ENCODE peak calls at places on chromosomes 7 and 10, in four cellular contexts. One of them, this sample, is unnamed.

GRCh38 chr7:130224210-130224609 is 16.6 kb downstream of the SSMEM1 start:
- DNase-seq in Panc1: no peak
- DNase-seq in fibroblast of the aortic adventitia: no peak
- DNase-seq in AG09309: no peak
- DNase-seq in this sample: no peak

GRCh38 chr10:78960316-78960800 is 108.4 kb upstream of the ZMIZ1 start:
- DNase-seq in Panc1: no peak
- DNase-seq in fibroblast of the aortic adventitia: peak; percentile 95
- DNase-seq in AG09309: peak; percentile 66
- DNase-seq in this sample: peak; percentile 44

GRCh38 chr10:91653214-91653875 is 20.5 kb upstream of the PPP1R3C start:
- DNase-seq in Panc1: no peak
- DNase-seq in fibroblast of the aortic adventitia: peak; percentile 90
- DNase-seq in AG09309: no peak
- DNase-seq in this sample: no peak

GRCh38 chr10:74988055-74988773 is 123.2 kb upstream of the SAMD8 start:
- DNase-seq in Panc1: no peak
- DNase-seq in fibroblast of the aortic adventitia: peak; percentile 71
- DNase-seq in AG09309: no peak
- DNase-seq in this sample: no peak

GRCh38 chr10:129952771-129953489 is 11.1 kb downstream of the EBF3 start:
- DNase-seq in Panc1: no peak
- DNase-seq in fibroblast of the aortic adventitia: peak; percentile 89
- DNase-seq in AG09309: no peak
- DNase-seq in this sample: no peak

GRCh38 chr10:72243822-72244437 is 27.9 kb upstream of the ASCC1 start:
- DNase-seq in Panc1: no peak
- DNase-seq in fibroblast of the aortic adventitia: peak; percentile 99
- DNase-seq in AG09309: peak; percentile 87
- DNase-seq in this sample: peak; percentile 94

GRCh38 chr10:102421645-102422585 is 1.3 kb downstream of the FBXL15 start:
- DNase-seq in Panc1: no peak
- DNase-seq in fibroblast of the aortic adventitia: no peak
- DNase-seq in AG09309: no peak
- DNase-seq in this sample: no peak

GRCh38 chr7:105934577-105935185 is 28.4 kb upstream of the CDHR3 start:
- DNase-seq in Panc1: no peak
- DNase-seq in fibroblast of the aortic adventitia: peak; percentile 69
- DNase-seq in AG09309: peak; percentile 28
- DNase-seq in this sample: peak; percentile 47

GRCh38 chr10:42926831-42927230 is 144.2 kb downstream of the BMS1 start:
- DNase-seq in Panc1: no peak
- DNase-seq in fibroblast of the aortic adventitia: peak; percentile 48
- DNase-seq in AG09309: peak; percentile 8
- DNase-seq in this sample: no peak

GRCh38 chr10:84825330-84825729 is 496.9 kb downstream of the CCSER2 start:
- DNase-seq in Panc1: no peak
- DNase-seq in fibroblast of the aortic adventitia: no peak
- DNase-seq in AG09309: no peak
- DNase-seq in this sample: no peak

GRCh38 chr7:29282819-29283414 is 88.3 kb downstream of the CHN2 start:
- DNase-seq in Panc1: no peak
- DNase-seq in fibroblast of the aortic adventitia: no peak
- DNase-seq in AG09309: no peak
- DNase-seq in this sample: no peak

GRCh38 chr7:98133181-98133580 is 26.5 kb downstream of the LMTK2 start:
- DNase-seq in Panc1: no peak
- DNase-seq in fibroblast of the aortic adventitia: no peak
- DNase-seq in AG09309: no peak
- DNase-seq in this sample: no peak

GRCh38 chr10:93154531-93154930 is 80.8 kb downstream of the CYP26A1 start:
- DNase-seq in Panc1: no peak
- DNase-seq in fibroblast of the aortic adventitia: no peak
- DNase-seq in AG09309: no peak
- DNase-seq in this sample: no peak

GRCh38 chr10:29714096-29714874 is 79.5 kb upstream of the SVIL start:
- DNase-seq in Panc1: no peak
- DNase-seq in fibroblast of the aortic adventitia: peak; percentile 95
- DNase-seq in AG09309: peak; percentile 79
- DNase-seq in this sample: no peak

GRCh38 chr7:124072603-124073324 is 39.9 kb upstream of the TMEM229A start:
- DNase-seq in Panc1: no peak
- DNase-seq in fibroblast of the aortic adventitia: peak; percentile 78
- DNase-seq in AG09309: no peak
- DNase-seq in this sample: peak; percentile 4

GRCh38 chr7:84218681-84219080 is 24.1 kb upstream of the SEMA3A start:
- DNase-seq in Panc1: no peak
- DNase-seq in fibroblast of the aortic adventitia: peak; percentile 75
- DNase-seq in AG09309: no peak
- DNase-seq in this sample: no peak

GRCh38 chr10:99619851-99620712 is at the start of gene SLC25A28:
- DNase-seq in Panc1: peak; percentile 100
- DNase-seq in fibroblast of the aortic adventitia: peak; percentile 100
- DNase-seq in AG09309: peak; percentile 100
- DNase-seq in this sample: peak; percentile 100

GRCh38 chr7:131103997-131104396 is 223.7 kb upstream of the MKLN1 start:
- DNase-seq in Panc1: no peak
- DNase-seq in fibroblast of the aortic adventitia: peak; percentile 88
- DNase-seq in AG09309: peak; percentile 75
- DNase-seq in this sample: peak; percentile 73

GRCh38 chr7:46909601-46910051 is 672.3 kb downstream of the TNS3 start:
- DNase-seq in Panc1: no peak
- DNase-seq in fibroblast of the aortic adventitia: peak; percentile 82
- DNase-seq in AG09309: peak; percentile 84
- DNase-seq in this sample: peak; percentile 80

GRCh38 chr10:133336131-133337078 is at the start of gene CALY:
- DNase-seq in Panc1: no peak
- DNase-seq in fibroblast of the aortic adventitia: no peak
- DNase-seq in AG09309: no peak
- DNase-seq in this sample: no peak

GRCh38 chr7:150404785-150405583 is 25.9 kb downstream of the ZNF775 start:
- DNase-seq in Panc1: no peak
- DNase-seq in fibroblast of the aortic adventitia: peak; percentile 86
- DNase-seq in AG09309: peak; percentile 49
- DNase-seq in this sample: peak; percentile 75

GRCh38 chr7:134548877-134549276 is at the start of gene AKR1B15:
- DNase-seq in Panc1: no peak
- DNase-seq in fibroblast of the aortic adventitia: no peak
- DNase-seq in AG09309: peak; percentile 11
- DNase-seq in this sample: no peak

GRCh38 chr10:72107325-72108003 is 19.1 kb upstream of the SPOCK2 start:
- DNase-seq in Panc1: no peak
- DNase-seq in fibroblast of the aortic adventitia: no peak
- DNase-seq in AG09309: no peak
- DNase-seq in this sample: no peak

GRCh38 chr10:58106211-58107035 is 161.3 kb downstream of the IPMK start:
- DNase-seq in Panc1: no peak
- DNase-seq in fibroblast of the aortic adventitia: no peak
- DNase-seq in AG09309: no peak
- DNase-seq in this sample: no peak

GRCh38 chr10:102069066-102069465 is 3.9 kb downstream of the HPS6 start:
- DNase-seq in Panc1: no peak
- DNase-seq in fibroblast of the aortic adventitia: no peak
- DNase-seq in AG09309: no peak
- DNase-seq in this sample: no peak

GRCh38 chr10:3287566-3288445 is 115.2 kb upstream of the PITRM1 start:
- DNase-seq in Panc1: no peak
- DNase-seq in fibroblast of the aortic adventitia: no peak
- DNase-seq in AG09309: no peak
- DNase-seq in this sample: no peak
- TF ChIP-seq CTCF in Panc1: no peak
- TF ChIP-seq CTCF in fibroblast of the aortic adventitia: no peak
- TF ChIP-seq CTCF in AG09309: no peak
- TF ChIP-seq CTCF in this sample: no peak

GRCh38 chr10:125121003-125121402 is 39.4 kb downstream of the CTBP2 start:
- DNase-seq in Panc1: no peak
- DNase-seq in fibroblast of the aortic adventitia: no peak
- DNase-seq in AG09309: no peak
- DNase-seq in this sample: no peak

GRCh38 chr10:125122566-125122965 is 37.8 kb downstream of the CTBP2 start:
- DNase-seq in Panc1: no peak
- DNase-seq in fibroblast of the aortic adventitia: no peak
- DNase-seq in AG09309: no peak
- DNase-seq in this sample: no peak

GRCh38 chr10:125124114-125124486 is 36.3 kb downstream of the CTBP2 start:
- DNase-seq in Panc1: no peak
- DNase-seq in fibroblast of the aortic adventitia: peak; percentile 21
- DNase-seq in AG09309: no peak
- DNase-seq in this sample: no peak

GRCh38 chr10:125124907-125125306 is 35.5 kb downstream of the CTBP2 start:
- DNase-seq in Panc1: no peak
- DNase-seq in fibroblast of the aortic adventitia: peak; percentile 46
- DNase-seq in AG09309: no peak
- DNase-seq in this sample: no peak

DNA sequence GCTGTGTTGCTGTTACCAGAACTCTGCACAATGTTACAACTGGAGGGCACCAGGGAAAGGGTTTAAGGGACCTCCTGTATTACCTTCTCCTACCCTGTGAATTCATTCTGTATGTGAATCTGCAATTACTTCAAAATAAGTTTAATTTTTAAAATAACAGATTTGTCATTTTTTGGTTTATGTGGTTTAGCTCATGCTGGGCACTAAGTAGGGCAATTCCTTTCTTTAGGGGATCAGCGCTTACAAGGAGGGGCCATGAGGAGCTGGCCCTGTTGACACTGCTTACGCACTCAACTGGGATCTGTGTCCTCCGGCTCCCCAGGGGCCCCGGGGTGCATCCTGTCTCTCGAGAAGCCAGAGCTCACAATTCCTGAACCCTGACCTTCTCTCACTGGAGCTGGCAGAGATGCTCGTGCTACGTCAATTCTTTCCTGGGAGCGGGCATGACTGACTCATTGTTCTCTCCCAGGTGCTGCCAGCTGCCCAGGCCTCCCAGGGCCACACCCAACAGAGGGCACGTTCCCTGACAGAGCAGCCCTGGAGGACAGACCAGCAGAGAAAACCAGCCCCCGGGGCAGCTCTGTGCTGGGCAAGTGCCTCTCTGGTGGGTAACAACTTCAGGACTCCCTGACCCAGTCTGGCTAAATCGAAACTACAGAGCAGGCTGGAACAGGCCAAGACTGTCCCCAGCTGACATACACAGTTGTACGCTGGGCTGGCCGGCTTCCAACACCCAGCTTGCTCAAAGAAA is 36.8 kb downstream of the CTBP2 start:
- DNase-seq in Panc1: peak; percentile 60
- DNase-seq in fibroblast of the aortic adventitia: peak; percentile 78
- DNase-seq in AG09309: no peak
- DNase-seq in this sample: no peak
- TF ChIP-seq CTCF in Panc1: no peak
- TF ChIP-seq CTCF in fibroblast of the aortic adventitia: no peak
- TF ChIP-seq CTCF in AG09309: no peak
- TF ChIP-seq CTCF in this sample: no peak

GRCh38 chr7:107268593-107268992 is 99.8 kb downstream of the HBP1 start:
- DNase-seq in Panc1: no peak
- DNase-seq in fibroblast of the aortic adventitia: no peak
- DNase-seq in AG09309: no peak
- DNase-seq in this sample: no peak

GRCh38 chr7:107267138-107267537 is 98.3 kb downstream of the HBP1 start:
- DNase-seq in Panc1: no peak
- DNase-seq in fibroblast of the aortic adventitia: no peak
- DNase-seq in AG09309: no peak
- DNase-seq in this sample: no peak

GRCh38 chr7:107264723-107265122 is 95.9 kb downstream of the HBP1 start:
- DNase-seq in Panc1: no peak
- DNase-seq in fibroblast of the aortic adventitia: no peak
- DNase-seq in AG09309: no peak
- DNase-seq in this sample: no peak

GRCh38 chr7:107269815-107270214 is 101.0 kb downstream of the HBP1 start:
- DNase-seq in Panc1: no peak
- DNase-seq in fibroblast of the aortic adventitia: no peak
- DNase-seq in AG09309: no peak
- DNase-seq in this sample: no peak
- TF ChIP-seq CTCF in Panc1: no peak
- TF ChIP-seq CTCF in fibroblast of the aortic adventitia: no peak
- TF ChIP-seq CTCF in AG09309: no peak
- TF ChIP-seq CTCF in this sample: no peak

GRCh38 chr10:22453320-22453719 is 108.0 kb downstream of the SPAG6 start:
- DNase-seq in Panc1: no peak
- DNase-seq in fibroblast of the aortic adventitia: no peak
- DNase-seq in AG09309: no peak
- DNase-seq in this sample: no peak
- TF ChIP-seq CTCF in Panc1: no peak
- TF ChIP-seq CTCF in fibroblast of the aortic adventitia: no peak
- TF ChIP-seq CTCF in AG09309: no peak
- TF ChIP-seq CTCF in this sample: no peak

DNA sequence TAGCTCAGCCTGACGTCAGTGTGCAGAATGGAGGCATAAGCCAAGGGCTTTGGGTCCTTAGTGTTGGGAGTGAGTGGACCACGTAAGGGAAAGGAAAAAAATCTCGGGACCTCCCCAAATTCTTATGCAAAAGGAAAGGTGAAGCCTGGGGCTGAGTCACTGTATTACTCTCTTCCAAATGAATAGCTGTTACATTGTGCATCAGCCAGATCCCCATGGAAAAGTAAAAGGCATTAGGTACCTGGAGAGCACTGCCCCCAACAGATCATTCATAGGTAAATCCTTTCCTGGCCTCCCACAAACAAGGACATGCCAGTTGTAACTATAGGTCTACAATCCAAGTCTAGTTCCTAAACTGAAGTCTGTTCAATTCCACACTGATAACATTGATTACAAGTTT is 170.5 kb downstream of the C1GALT1 start:
- DNase-seq in Panc1: no peak
- DNase-seq in fibroblast of the aortic adventitia: no peak
- DNase-seq in AG09309: no peak
- DNase-seq in this sample: no peak
- TF ChIP-seq CTCF in Panc1: no peak
- TF ChIP-seq CTCF in fibroblast of the aortic adventitia: no peak
- TF ChIP-seq CTCF in AG09309: no peak
- TF ChIP-seq CTCF in this sample: no peak

GRCh38 chr7:24840543-24840942 is 83.3 kb upstream of the GSDME start:
- DNase-seq in Panc1: no peak
- DNase-seq in fibroblast of the aortic adventitia: peak; percentile 35
- DNase-seq in AG09309: no peak
- DNase-seq in this sample: no peak

GRCh38 chr7:24842449-24843241 is 85.4 kb upstream of the GSDME start:
- DNase-seq in Panc1: no peak
- DNase-seq in fibroblast of the aortic adventitia: peak; percentile 40
- DNase-seq in AG09309: no peak
- DNase-seq in this sample: no peak

GRCh38 chr7:24847754-24848153 is 90.5 kb upstream of the GSDME start:
- DNase-seq in Panc1: no peak
- DNase-seq in fibroblast of the aortic adventitia: no peak
- DNase-seq in AG09309: no peak
- DNase-seq in this sample: no peak

GRCh38 chr7:24843821-24844449 is 86.7 kb upstream of the GSDME start:
- DNase-seq in Panc1: no peak
- DNase-seq in fibroblast of the aortic adventitia: no peak
- DNase-seq in AG09309: no peak
- DNase-seq in this sample: no peak

GRCh38 chr7:24842029-24842428 is 84.8 kb upstream of the GSDME start:
- DNase-seq in Panc1: no peak
- DNase-seq in fibroblast of the aortic adventitia: no peak
- DNase-seq in AG09309: no peak
- DNase-seq in this sample: no peak
- TF ChIP-seq CTCF in Panc1: no peak
- TF ChIP-seq CTCF in fibroblast of the aortic adventitia: no peak
- TF ChIP-seq CTCF in AG09309: no peak
- TF ChIP-seq CTCF in this sample: no peak

GRCh38 chr7:96778263-96778662 is 68.6 kb upstream of the SEM1 start:
- DNase-seq in Panc1: no peak
- DNase-seq in fibroblast of the aortic adventitia: no peak
- DNase-seq in AG09309: no peak
- DNase-seq in this sample: no peak
- TF ChIP-seq CTCF in Panc1: peak; percentile 38
- TF ChIP-seq CTCF in fibroblast of the aortic adventitia: no peak
- TF ChIP-seq CTCF in AG09309: no peak
- TF ChIP-seq CTCF in this sample: no peak